ENCODE peak calls at places on chromosomes 1 and 21, in seven cellular contexts. One of them, this sample, is unnamed.
A peak's percentile ranks its signal among the peaks of the same experiment; 100 is the strongest.

GRCh38 chr1:113185463-113186104 is 112.6 kb downstream of the LRIG2 start:
- DNase-seq in AG20443: no peak
- DNase-seq in AG08395: no peak
- DNase-seq in heart right ventricle: no peak
- DNase-seq in CD8-positive, alpha-beta T cell: no peak
- DNase-seq in activated CD4-positive, alpha-beta T cell treated with anti-CD3 and anti-CD28 coated beads, Interleukin-2, amount 50 U/mL, for 24 hours: no peak
- DNase-seq in RCC 7860: no peak
- DNase-seq in this sample: no peak

GRCh38 chr21:38798481-38798882 is 7.2 kb upstream of the ETS2 start:
- DNase-seq in AG20443: no peak
- DNase-seq in AG08395: no peak
- DNase-seq in heart right ventricle: no peak
- DNase-seq in CD8-positive, alpha-beta T cell: no peak
- DNase-seq in activated CD4-positive, alpha-beta T cell treated with anti-CD3 and anti-CD28 coated beads, Interleukin-2, amount 50 U/mL, for 24 hours: no peak
- DNase-seq in RCC 7860: peak; percentile 94
- DNase-seq in this sample: no peak

GRCh38 chr1:53329183-53329544 is 1.3 kb upstream of the LRP8 start:
- DNase-seq in AG20443: no peak
- DNase-seq in AG08395: no peak
- DNase-seq in heart right ventricle: no peak
- DNase-seq in CD8-positive, alpha-beta T cell: no peak
- DNase-seq in activated CD4-positive, alpha-beta T cell treated with anti-CD3 and anti-CD28 coated beads, Interleukin-2, amount 50 U/mL, for 24 hours: no peak
- DNase-seq in RCC 7860: no peak
- DNase-seq in this sample: no peak

GRCh38 chr1:58358311-58358710 is 188.2 kb downstream of the OMA1 start:
- DNase-seq in AG20443: peak; percentile 40
- DNase-seq in AG08395: peak; percentile 57
- DNase-seq in heart right ventricle: no peak
- DNase-seq in CD8-positive, alpha-beta T cell: no peak
- DNase-seq in activated CD4-positive, alpha-beta T cell treated with anti-CD3 and anti-CD28 coated beads, Interleukin-2, amount 50 U/mL, for 24 hours: no peak
- DNase-seq in RCC 7860: no peak
- DNase-seq in this sample: no peak

GRCh38 chr1:43573066-43573799 is 42.5 kb downstream of the PTPRF start:
- DNase-seq in AG20443: no peak
- DNase-seq in AG08395: no peak
- DNase-seq in heart right ventricle: no peak
- DNase-seq in CD8-positive, alpha-beta T cell: no peak
- DNase-seq in activated CD4-positive, alpha-beta T cell treated with anti-CD3 and anti-CD28 coated beads, Interleukin-2, amount 50 U/mL, for 24 hours: no peak
- DNase-seq in RCC 7860: no peak
- DNase-seq in this sample: no peak

GRCh38 chr1:229694053-229694693 is 68.1 kb downstream of the URB2 start:
- DNase-seq in AG20443: peak; percentile 69
- DNase-seq in AG08395: peak; percentile 58
- DNase-seq in heart right ventricle: peak; percentile 78
- DNase-seq in CD8-positive, alpha-beta T cell: no peak
- DNase-seq in activated CD4-positive, alpha-beta T cell treated with anti-CD3 and anti-CD28 coated beads, Interleukin-2, amount 50 U/mL, for 24 hours: no peak
- DNase-seq in RCC 7860: peak; percentile 89
- DNase-seq in this sample: peak; percentile 42

GRCh38 chr1:206486995-206487788 is 16.9 kb downstream of the IKBKE start:
- DNase-seq in AG20443: no peak
- DNase-seq in AG08395: no peak
- DNase-seq in heart right ventricle: no peak
- DNase-seq in CD8-positive, alpha-beta T cell: no peak
- DNase-seq in activated CD4-positive, alpha-beta T cell treated with anti-CD3 and anti-CD28 coated beads, Interleukin-2, amount 50 U/mL, for 24 hours: no peak
- DNase-seq in RCC 7860: no peak
- DNase-seq in this sample: no peak

GRCh38 chr21:44986471-44987291 is 46.9 kb downstream of the SLX9 start:
- DNase-seq in AG20443: no peak
- DNase-seq in AG08395: no peak
- DNase-seq in heart right ventricle: no peak
- DNase-seq in CD8-positive, alpha-beta T cell: no peak
- DNase-seq in activated CD4-positive, alpha-beta T cell treated with anti-CD3 and anti-CD28 coated beads, Interleukin-2, amount 50 U/mL, for 24 hours: no peak
- DNase-seq in RCC 7860: no peak
- DNase-seq in this sample: peak; percentile 81

GRCh38 chr1:29197590-29197924 is 15.9 kb upstream of the SRSF4 start:
- DNase-seq in AG20443: peak; percentile 43
- DNase-seq in AG08395: peak; percentile 27
- DNase-seq in heart right ventricle: no peak
- DNase-seq in CD8-positive, alpha-beta T cell: peak; percentile 24
- DNase-seq in activated CD4-positive, alpha-beta T cell treated with anti-CD3 and anti-CD28 coated beads, Interleukin-2, amount 50 U/mL, for 24 hours: no peak
- DNase-seq in RCC 7860: peak; percentile 41
- DNase-seq in this sample: no peak

GRCh38 chr1:246155923-246156322 is 351.2 kb downstream of the SMYD3 start:
- DNase-seq in AG20443: peak; percentile 54
- DNase-seq in AG08395: peak; percentile 58
- DNase-seq in heart right ventricle: no peak
- DNase-seq in CD8-positive, alpha-beta T cell: no peak
- DNase-seq in activated CD4-positive, alpha-beta T cell treated with anti-CD3 and anti-CD28 coated beads, Interleukin-2, amount 50 U/mL, for 24 hours: no peak
- DNase-seq in RCC 7860: no peak
- DNase-seq in this sample: peak; percentile 72

GRCh38 chr1:59561782-59562181 is 253.0 kb upstream of the HOOK1 start:
- DNase-seq in AG20443: no peak
- DNase-seq in AG08395: no peak
- DNase-seq in heart right ventricle: no peak
- DNase-seq in CD8-positive, alpha-beta T cell: no peak
- DNase-seq in activated CD4-positive, alpha-beta T cell treated with anti-CD3 and anti-CD28 coated beads, Interleukin-2, amount 50 U/mL, for 24 hours: no peak
- DNase-seq in RCC 7860: no peak
- DNase-seq in this sample: no peak

GRCh38 chr1:2502210-2502609 is 24.2 kb downstream of the PANK4 start:
- DNase-seq in AG20443: no peak
- DNase-seq in AG08395: no peak
- DNase-seq in heart right ventricle: no peak
- DNase-seq in CD8-positive, alpha-beta T cell: no peak
- DNase-seq in activated CD4-positive, alpha-beta T cell treated with anti-CD3 and anti-CD28 coated beads, Interleukin-2, amount 50 U/mL, for 24 hours: no peak
- DNase-seq in RCC 7860: no peak
- DNase-seq in this sample: no peak

GRCh38 chr1:7070389-7071029 is 285.3 kb downstream of the CAMTA1 start:
- DNase-seq in AG20443: peak; percentile 89
- DNase-seq in AG08395: peak; percentile 84
- DNase-seq in heart right ventricle: peak; percentile 66
- DNase-seq in CD8-positive, alpha-beta T cell: peak; percentile 59
- DNase-seq in activated CD4-positive, alpha-beta T cell treated with anti-CD3 and anti-CD28 coated beads, Interleukin-2, amount 50 U/mL, for 24 hours: peak; percentile 37
- DNase-seq in RCC 7860: peak; percentile 42
- DNase-seq in this sample: peak; percentile 96

GRCh38 chr1:102693345-102693744 is 415.0 kb downstream of the COL11A1 start:
- DNase-seq in AG20443: no peak
- DNase-seq in AG08395: no peak
- DNase-seq in heart right ventricle: no peak
- DNase-seq in CD8-positive, alpha-beta T cell: no peak
- DNase-seq in activated CD4-positive, alpha-beta T cell treated with anti-CD3 and anti-CD28 coated beads, Interleukin-2, amount 50 U/mL, for 24 hours: no peak
- DNase-seq in RCC 7860: no peak
- DNase-seq in this sample: no peak

GRCh38 chr1:10272274-10272673 is 61.9 kb downstream of the KIF1B start:
- DNase-seq in AG20443: no peak
- DNase-seq in AG08395: no peak
- DNase-seq in heart right ventricle: no peak
- DNase-seq in CD8-positive, alpha-beta T cell: no peak
- DNase-seq in activated CD4-positive, alpha-beta T cell treated with anti-CD3 and anti-CD28 coated beads, Interleukin-2, amount 50 U/mL, for 24 hours: no peak
- DNase-seq in RCC 7860: no peak
- DNase-seq in this sample: no peak

GRCh38 chr1:11178021-11179015 is 10.8 kb upstream of the ANGPTL7 start:
- DNase-seq in AG20443: peak; percentile 24
- DNase-seq in AG08395: peak; percentile 30
- DNase-seq in heart right ventricle: no peak
- DNase-seq in CD8-positive, alpha-beta T cell: no peak
- DNase-seq in activated CD4-positive, alpha-beta T cell treated with anti-CD3 and anti-CD28 coated beads, Interleukin-2, amount 50 U/mL, for 24 hours: no peak
- DNase-seq in RCC 7860: no peak
- DNase-seq in this sample: peak; percentile 78

GRCh38 chr1:29784276-29785136 is 548.2 kb downstream of the PTPRU start:
- DNase-seq in AG20443: no peak
- DNase-seq in AG08395: no peak
- DNase-seq in heart right ventricle: no peak
- DNase-seq in CD8-positive, alpha-beta T cell: no peak
- DNase-seq in activated CD4-positive, alpha-beta T cell treated with anti-CD3 and anti-CD28 coated beads, Interleukin-2, amount 50 U/mL, for 24 hours: no peak
- DNase-seq in RCC 7860: no peak
- DNase-seq in this sample: no peak